ENCODE peak calls at places on chromosome 4, in four cellular contexts. T is upper lobe of left lung, S is NB4, E is GM12891. Z is an unnamed sample.

GRCh38 chr4:42306221-42307109 is 90.8 kb upstream of the SHISA3 start:
- DNase-seq in T (no peak), E (no peak), S (no peak), Z (no peak)

GRCh38 chr4:100117749-100118148 is 72.5 kb downstream of the DDIT4L start:
- DNase-seq in S (no peak), E (no peak), T (no peak), Z (no peak)

GRCh38 chr4:7640136-7640535 is 205.4 kb upstream of the PSAPL1 start:
- DNase-seq in E (no peak), T (no peak), S (no peak), Z (no peak)

GRCh38 chr4:46444318-46444717 is 54.4 kb upstream of the GABRA2 start:
- DNase-seq in E (no peak), S (no peak), T (no peak), Z (no peak)

GRCh38 chr4:39045791-39046221 is 13.6 kb upstream of the TMEM156 start:
- DNase-seq in T (no peak), S (peak), E (no peak), Z (no peak)

GRCh38 chr4:2290974-2291704 is 29.2 kb upstream of the MXD4 start:
- DNase-seq in S (peak), T (peak), E (peak), Z (no peak)

GRCh38 chr4:105474110-105474518 is 252 bp upstream of the PPA2 start:
- DNase-seq in T (peak), S (no peak), E (peak), Z (peak)

GRCh38 chr4:147418206-147418605 is 62.7 kb upstream of the EDNRA start:
- DNase-seq in S (no peak), T (no peak), E (no peak), Z (no peak)

GRCh38 chr4:20318899-20319291 is 67.2 kb downstream of the SLIT2 start:
- DNase-seq in E (no peak), S (no peak), T (no peak), Z (no peak)

GRCh38 chr4:171342646-171343045 is 470.6 kb upstream of the GALNTL6 start:
- DNase-seq in T (no peak), S (no peak), E (no peak), Z (no peak)

GRCh38 chr4:101843054-101843453 is 52.5 kb downstream of the BANK1 start:
- DNase-seq in T (no peak), E (no peak), S (no peak), Z (no peak)

GRCh38 chr4:141763373-141763772 is 127.0 kb downstream of the IL15 start:
- DNase-seq in T (no peak), E (no peak), S (no peak), Z (no peak)

GRCh38 chr4:113080050-113080449 is 30.6 kb downstream of the ANK2 start:
- DNase-seq in E (no peak), S (no peak), T (no peak), Z (no peak)

GRCh38 chr4:26372076-26372475 is 51.3 kb downstream of the RBPJ start:
- DNase-seq in S (no peak), E (no peak), T (no peak), Z (no peak)

GRCh38 chr4:139018971-139019758 is 3.6 kb downstream of the NOCT start:
- DNase-seq in T (no peak), E (no peak), S (no peak), Z (no peak)

GRCh38 chr4:73885570-73886230 is 16.5 kb downstream of the CXCL1 start:
- DNase-seq in S (no peak), T (no peak), E (no peak), Z (no peak)

GRCh38 chr4:107699466-107700206 is 20.4 kb downstream of the PAPSS1 start:
- DNase-seq in T (no peak), E (no peak), S (no peak), Z (no peak)

GRCh38 chr4:71396382-71396781 is 57.6 kb downstream of the SLC4A4 start:
- DNase-seq in E (no peak), T (no peak), S (no peak), Z (no peak)

GRCh38 chr4:17718471-17718870 is 63.0 kb downstream of the FAM184B start:
- DNase-seq in S (no peak), T (no peak), E (no peak), Z (no peak)

GRCh38 chr4:15753786-15754185 is 24.3 kb upstream of the CD38 start:
- DNase-seq in E (no peak), S (no peak), T (no peak), Z (peak)

GRCh38 chr4:139734875-139735380 is 69.3 kb downstream of the MGST2 start:
- DNase-seq in T (peak), E (peak), S (peak), Z (peak)

GRCh38 chr4:81715335-81715734 is 243.6 kb upstream of the RASGEF1B start:
- DNase-seq in T (no peak), S (no peak), E (no peak), Z (no peak)

GRCh38 chr4:81712714-81713113 is 241.0 kb upstream of the RASGEF1B start:
- DNase-seq in E (no peak), T (no peak), S (no peak), Z (no peak)

GRCh38 chr4:81714251-81714650 is 242.5 kb upstream of the RASGEF1B start:
- DNase-seq in S (no peak), T (no peak), E (no peak), Z (no peak)
- TF ChIP-seq POLR2A in S (no peak), T (no peak), E (no peak), Z (no peak)

DNA sequence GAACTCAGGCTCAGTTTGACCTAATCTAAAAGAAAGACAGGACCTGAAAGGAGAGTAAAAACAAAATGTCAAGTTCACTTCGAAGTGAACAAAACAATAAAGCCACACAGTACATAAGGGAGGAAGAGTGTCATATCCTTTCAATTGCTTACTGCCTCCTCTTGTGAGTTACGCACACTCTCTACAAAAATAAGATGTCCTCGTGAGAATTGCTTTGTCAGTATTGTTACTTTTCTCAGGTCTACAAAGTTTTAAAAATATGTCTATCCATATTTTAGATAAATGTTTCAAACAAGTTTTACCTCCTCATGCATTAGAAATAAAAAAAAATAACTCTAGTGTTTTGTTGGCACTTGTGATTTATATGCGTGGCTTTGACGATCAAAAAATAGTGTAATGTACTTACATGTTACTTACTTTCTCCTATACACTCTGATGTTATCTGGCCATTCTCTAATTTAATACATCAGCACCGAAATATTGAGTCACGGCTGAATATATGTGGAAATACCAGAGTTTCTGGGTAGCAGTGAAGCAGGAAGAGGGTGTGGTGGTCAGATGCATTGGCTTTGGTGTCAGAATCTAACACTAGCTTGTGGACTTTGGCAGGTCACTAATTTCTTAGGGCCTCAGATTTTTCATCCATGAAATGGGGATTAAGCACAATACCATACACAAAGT is 8.1 kb upstream of the MRPL1 start:
- DNase-seq in E (no peak), S (no peak), T (no peak), Z (no peak)
- TF ChIP-seq POLR2A in E (no peak), S (no peak), T (no peak), Z (no peak)

GRCh38 chr4:185205697-185206342 is 2.0 kb upstream of the CFAP97 start:
- DNase-seq in T (no peak), S (no peak), E (no peak), Z (no peak)

GRCh38 chr4:185201983-185202962 is 1.5 kb downstream of the CFAP97 start:
- DNase-seq in S (peak), T (no peak), E (no peak), Z (no peak)

GRCh38 chr4:185204238-185204910 is 574 bp upstream of the CFAP97 start:
- DNase-seq in S (peak), T (peak), E (no peak), Z (no peak)

GRCh38 chr4:185202984-185203379 is 818 bp downstream of the CFAP97 start:
- DNase-seq in E (no peak), T (no peak), S (peak), Z (no peak)

DNA sequence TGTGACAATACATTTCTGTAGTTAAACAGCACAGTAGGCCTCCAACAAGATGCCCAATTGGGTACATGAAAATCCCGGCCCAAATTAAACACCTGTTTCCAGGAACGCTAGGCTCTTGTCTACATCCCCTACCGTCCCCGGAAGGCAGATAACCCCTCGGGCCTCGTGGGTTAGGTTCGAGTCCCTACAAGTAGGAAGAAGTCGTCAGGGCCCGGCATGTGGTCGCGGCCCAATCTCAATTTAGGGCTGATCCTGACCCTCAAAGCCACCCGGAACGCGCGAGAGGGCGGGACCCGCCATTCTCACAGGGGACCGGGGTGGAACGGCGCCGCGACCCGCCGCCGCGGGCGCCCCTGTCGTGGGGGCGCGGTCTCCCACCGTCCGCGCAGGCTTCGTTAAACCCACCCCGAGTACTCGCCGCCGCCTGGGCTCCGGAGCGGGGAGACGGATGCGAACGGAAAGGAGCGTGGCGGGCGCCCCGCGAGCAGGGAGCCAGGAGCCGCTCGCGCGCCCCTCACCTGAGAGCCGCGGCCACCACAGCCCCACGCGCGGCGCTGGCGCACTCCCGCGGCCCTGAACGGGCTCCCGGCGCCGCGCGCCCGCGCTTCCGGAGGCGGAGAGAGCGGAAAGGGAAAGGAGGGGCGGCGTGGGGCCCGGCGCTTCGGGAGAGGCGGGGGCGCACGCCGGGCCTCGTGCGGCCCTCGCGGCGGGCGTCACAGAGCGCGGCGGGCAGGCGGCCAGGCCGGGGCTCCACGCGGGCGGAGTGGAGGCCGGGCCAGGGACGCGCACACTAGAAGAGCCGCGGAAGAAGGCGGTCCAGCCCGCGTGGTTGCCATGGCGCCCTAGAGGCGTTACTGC is at the start of gene CFAP97:
- DNase-seq in S (peak), T (peak), E (peak), Z (peak)
- TF ChIP-seq POLR2A in S (peak), T (peak), E (peak), Z (no peak)

GRCh38 chr4:169253904-169254303 is 16.9 kb downstream of the SH3RF1 start:
- DNase-seq in T (no peak), S (no peak), E (no peak), Z (no peak)
- TF ChIP-seq POLR2A in T (no peak), S (no peak), E (no peak), Z (no peak)

GRCh38 chr4:177921715-177922114 is 479.5 kb upstream of the AGA start:
- DNase-seq in E (no peak), T (no peak), S (no peak), Z (no peak)
- TF ChIP-seq POLR2A in E (no peak), T (no peak), S (no peak), Z (no peak)

GRCh38 chr4:184805462-184806245 is 20.1 kb downstream of the ACSL1 start:
- DNase-seq in S (no peak), T (peak), E (no peak), Z (peak)
- TF ChIP-seq POLR2A in S (no peak), T (peak), E (no peak), Z (peak)

DNA sequence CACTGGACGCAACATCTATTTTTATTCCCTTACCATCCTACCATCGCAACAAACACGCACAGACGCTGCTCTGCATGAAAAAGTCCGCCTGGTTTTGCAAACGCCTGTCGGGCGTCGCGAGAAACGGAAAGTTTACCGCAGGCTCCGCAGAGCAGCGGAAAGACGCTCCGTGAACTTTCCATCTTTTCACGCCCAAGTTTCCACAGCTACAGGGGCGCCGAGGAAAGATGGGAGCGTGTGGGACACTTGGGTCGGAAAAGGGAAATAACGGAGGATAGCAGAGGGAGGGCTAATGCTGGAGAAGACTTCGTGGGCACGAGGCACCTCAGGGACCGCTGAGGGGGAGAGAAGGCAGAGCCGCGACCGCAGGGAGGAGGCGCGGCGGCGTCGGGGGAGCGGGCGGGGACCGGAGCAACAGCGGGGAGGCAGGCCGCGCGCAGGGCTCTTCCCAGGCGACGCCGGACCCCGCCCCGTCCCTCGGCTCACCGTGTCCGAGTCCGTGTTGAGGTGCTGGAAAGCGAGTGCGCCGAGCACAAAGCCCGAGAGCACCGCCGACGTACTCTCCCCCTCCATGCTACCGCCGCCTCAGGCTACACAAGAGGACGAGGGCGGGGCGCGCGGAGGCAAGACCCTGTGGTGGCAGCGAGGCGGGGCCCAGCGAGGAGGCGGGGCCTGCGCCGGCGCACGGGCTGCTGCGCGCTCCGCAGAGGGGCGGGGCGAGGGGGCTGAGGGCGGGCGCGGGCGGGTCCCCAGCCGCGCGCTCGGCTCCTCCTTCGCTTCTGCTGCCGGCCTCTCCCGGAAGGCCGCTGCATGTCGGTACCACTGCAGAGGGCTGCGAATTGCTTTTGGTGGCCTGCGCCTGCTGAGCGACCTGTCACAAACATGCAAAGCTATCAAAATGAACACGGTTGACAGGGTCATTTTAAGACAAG is at the start of gene ABRAXAS1:
- DNase-seq in S (peak), T (peak), E (peak), Z (peak)
- TF ChIP-seq POLR2A in S (peak), T (peak), E (peak), Z (peak)

DNA sequence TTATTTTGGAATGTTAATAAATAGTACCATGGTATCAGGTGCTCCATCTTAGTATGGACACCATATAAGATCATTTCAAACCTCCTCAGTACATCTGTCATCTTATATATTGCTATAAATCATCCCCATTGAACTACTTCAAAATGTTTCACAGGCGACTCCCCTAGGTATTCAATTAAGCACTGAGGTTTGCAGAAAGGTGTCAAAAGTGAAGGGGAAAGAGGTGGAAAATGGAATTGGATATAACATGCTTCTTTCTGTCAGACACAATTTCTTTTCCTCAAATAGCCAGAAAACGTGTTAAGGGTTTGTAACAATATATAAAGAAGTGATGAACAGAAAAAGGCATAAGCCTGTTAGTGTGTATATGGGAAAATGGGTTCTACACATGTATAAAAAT is 325.5 kb downstream of the GRID2 start:
- DNase-seq in T (no peak), E (no peak), S (no peak), Z (no peak)
- TF ChIP-seq POLR2A in T (no peak), E (no peak), S (no peak), Z (no peak)

Z was measured in heart left ventricle.